ENCODE peak calls at places on chromosomes 3 and 15, in six cellular contexts. J is transverse colon, B is progenitor cell of endocrine pancreas, P is NCI-H748 treated with DMSO at 0.1 percent for 48 hours, H is SK-N-DZ, E is posterior vena cava. U is an unnamed sample.

GRCh38 chr3:127032296-127032990 is 49.5 kb downstream of the PLXNA1 start:
- DNase-seq in J (no peak), B (no peak), P (no peak), H (no peak), E (no peak), U (no peak)

GRCh38 chr3:49906004-49906860 is 2.6 kb upstream of the MST1R start:
- DNase-seq in J (peak), B (no peak), P (no peak), H (peak), E (peak), U (peak)

GRCh38 chr15:100725121-100726069 is 123.0 kb downstream of the ASB7 start:
- DNase-seq in J (no peak), B (no peak), P (no peak), H (no peak), E (no peak), U (no peak)

GRCh38 chr3:134449277-134449676 is 36.5 kb downstream of the ANAPC13 start:
- DNase-seq in J (peak), B (no peak), P (no peak), H (peak), E (no peak), U (no peak)

GRCh38 chr15:99707481-99708270 is 25.6 kb downstream of the LYSMD4 start:
- DNase-seq in J (no peak), B (no peak), P (no peak), H (no peak), E (no peak), U (no peak)

GRCh38 chr15:96052154-96052553 is 278.3 kb upstream of the NR2F2 start:
- DNase-seq in J (no peak), B (no peak), P (no peak), H (no peak), E (no peak), U (no peak)

GRCh38 chr3:37174532-37175126 is at the start of gene LRRFIP2:
- DNase-seq in J (no peak), B (no peak), P (no peak), H (no peak), E (no peak), U (no peak)

GRCh38 chr15:31034152-31034551 is 42.7 kb upstream of the MTMR10 start:
- DNase-seq in J (no peak), B (no peak), P (no peak), H (no peak), E (no peak), U (no peak)

GRCh38 chr3:45043715-45044299 is 17.7 kb downstream of the CLEC3B start:
- DNase-seq in J (no peak), B (no peak), P (no peak), H (no peak), E (no peak), U (no peak)

GRCh38 chr3:128849776-128850542 is 29.5 kb upstream of the ACAD9 start:
- DNase-seq in J (no peak), B (no peak), P (no peak), H (peak), E (no peak), U (no peak)

U was measured in activated CD4-positive, CD25-positive, alpha-beta regulatory T cell treated with anti-CD3 and anti-CD28 coated beads, Interleukin-2, amount 50 U/mL, for 16 hours.